ENCODE peak calls at places on chromosomes 6 and 20, in ten cellular contexts. R is RWPE1; O is stimulated activated CD8-positive, alpha-beta memory T cell treated with anti-CD3 and anti-CD28 coated beads, Interleukin-15, amount 100 ng/mL, for 24 hours; G is substantia nigra; I is neural crest cell; J is right lobe of liver; L is epithelial cell of esophagus; W is progenitor cell of endocrine pancreas; X is NCI-H226; S is GM23248. U is an unnamed sample.

GRCh38 chr6:149851461-149851860 is 12.7 kb downstream of the LRP11 start:
- DNase-seq in G (no peak), S (peak; percentile 82), X (peak; percentile 45), R (no peak), J (no peak), O (no peak), W (no peak), L (peak; percentile 70), I (no peak), U (no peak)

GRCh38 chr20:367486-367887 is 13.1 kb upstream of the TRIB3 start:
- DNase-seq in O (no peak), X (no peak), W (no peak), L (no peak), S (no peak), R (no peak), J (no peak), G (no peak), I (no peak), U (no peak)

GRCh38 chr20:34639755-34640222 is 37.1 kb downstream of the PIGU start:
- DNase-seq in O (no peak), S (no peak), X (no peak), R (no peak), W (no peak), L (no peak), I (no peak), J (no peak), G (no peak), U (no peak)

GRCh38 chr20:60381643-60382400 is 423.6 kb downstream of the CDH26 start:
- DNase-seq in G (no peak), J (no peak), S (no peak), W (no peak), O (no peak), I (no peak), L (no peak), R (no peak), X (no peak), U (no peak)

GRCh38 chr6:168134399-168135201 is 55.6 kb upstream of the FRMD1 start:
- DNase-seq in I (no peak), J (no peak), O (no peak), W (peak; percentile 9), R (no peak), X (no peak), L (no peak), S (no peak), G (no peak), U (no peak)

GRCh38 chr6:1815827-1816452 is 206.2 kb downstream of the FOXC1 start:
- DNase-seq in R (no peak), L (no peak), G (no peak), W (no peak), X (no peak), I (no peak), J (no peak), S (no peak), O (no peak), U (no peak)

GRCh38 chr6:167443098-167443680 is 118.3 kb downstream of the TTLL2 start:
- DNase-seq in L (no peak), R (no peak), X (no peak), O (no peak), I (no peak), G (no peak), W (no peak), J (no peak), S (no peak), U (no peak)

GRCh38 chr6:140062042-140063041 is 687.9 kb upstream of the CITED2 start:
- DNase-seq in O (no peak), X (peak; percentile 90), I (no peak), J (no peak), S (peak; percentile 91), R (peak; percentile 68), W (no peak), G (no peak), L (peak; percentile 65), U (no peak)

GRCh38 chr20:31894980-31895675 is 24.7 kb downstream of the TTLL9 start:
- DNase-seq in O (no peak), S (peak; percentile 66), W (no peak), X (no peak), R (peak; percentile 72), L (peak; percentile 61), G (peak; percentile 39), I (no peak), J (no peak), U (peak; percentile 93)

GRCh38 chr6:73476722-73477121 is 15.2 kb downstream of the MTO1 start:
- DNase-seq in X (no peak), G (no peak), S (no peak), J (no peak), W (no peak), O (no peak), L (no peak), R (no peak), I (no peak), U (no peak)

GRCh38 chr6:112035446-112035845 is 18.5 kb upstream of the CCN6 start:
- DNase-seq in R (no peak), S (peak; percentile 76), X (no peak), L (no peak), W (no peak), O (no peak), I (no peak), G (no peak), J (no peak), U (no peak)

GRCh38 chr6:44000164-44000842 is 126.9 kb downstream of the MRPL14 start:
- DNase-seq in G (no peak), R (no peak), W (no peak), X (no peak), L (peak; percentile 18), O (no peak), I (no peak), J (peak; percentile 47), S (no peak), U (no peak)

GRCh38 chr6:16059496-16059895 is 69.4 kb upstream of the MYLIP start:
- DNase-seq in L (no peak), I (no peak), J (no peak), O (no peak), R (no peak), W (no peak), X (no peak), G (no peak), S (no peak), U (no peak)

GRCh38 chr20:44089987-44090674 is 96.9 kb downstream of the JPH2 start:
- DNase-seq in X (peak; percentile 29), R (peak; percentile 96), G (no peak), I (peak; percentile 28), L (peak; percentile 94), O (no peak), J (no peak), S (peak; percentile 60), W (no peak), U (no peak)

GRCh38 chr6:28142446-28142845 is 763 bp downstream of the ZKSCAN8 start:
- DNase-seq in J (no peak), O (no peak), G (no peak), I (no peak), L (peak; percentile 31), R (no peak), X (no peak), S (peak; percentile 70), W (no peak), U (no peak)

GRCh38 chr6:150787429-150787828 is 78.1 kb upstream of the MTHFD1L start:
- DNase-seq in L (no peak), X (no peak), W (no peak), I (no peak), S (no peak), R (no peak), O (no peak), J (no peak), G (no peak), U (no peak)

GRCh38 chr20:49792006-49792405 is 20.6 kb upstream of the SLC9A8 start:
- DNase-seq in R (no peak), I (no peak), X (no peak), S (peak; percentile 31), J (no peak), W (no peak), L (no peak), G (no peak), O (no peak), U (no peak)

GRCh38 chr6:4774715-4775590 is 1.3 kb upstream of the CDYL start:
- DNase-seq in X (no peak), G (peak; percentile 49), J (peak; percentile 63), R (no peak), L (peak; percentile 34), I (peak; percentile 20), W (no peak), O (no peak), S (peak; percentile 38), U (no peak)

GRCh38 chr20:47667531-47668312 is 117.6 kb downstream of the SULF2 start:
- DNase-seq in J (no peak), W (no peak), X (no peak), I (no peak), R (no peak), L (no peak), O (no peak), S (no peak), G (no peak), U (no peak)